ENCODE peak calls at places on chromosomes 5 and 9, in five cellular contexts. Y is adrenal gland, E is Karpas-422, R is hepatocyte, P is GM23338. H is an unnamed sample. For H3K36me3, the result is how much of the 10 kb centered on the place peaks cover.

GRCh38 chr5:163475416-163475815 is 15.0 kb downstream of the HMMR start:
- DNase-seq in R (no peak), P (no peak), Y (no peak), E (no peak), H (no peak)

GRCh38 chr9:95409650-95410426 is 92.3 kb upstream of the FANCC start:
- DNase-seq in Y (no peak), R (peak), E (no peak), P (no peak), H (no peak)

GRCh38 chr5:35058395-35058794 is 10.6 kb upstream of the AGXT2 start:
- DNase-seq in R (no peak), Y (no peak), E (no peak), P (no peak), H (no peak)

GRCh38 chr9:87276327-87276841 is 221.3 kb upstream of the DAPK1 start:
- DNase-seq in R (no peak), P (no peak), E (no peak), Y (no peak), H (no peak)

GRCh38 chr5:133396724-133397123 is 215.6 kb downstream of the FSTL4 start:
- DNase-seq in Y (no peak), R (no peak), P (no peak), E (no peak), H (no peak)

GRCh38 chr9:116271307-116271706 is 117.7 kb downstream of the PAPPA start:
- DNase-seq in E (no peak), P (no peak), R (no peak), Y (no peak), H (no peak)

GRCh38 chr9:89466451-89467277 is 31.2 kb downstream of the SEMA4D start:
- DNase-seq in E (no peak), Y (no peak), P (no peak), R (no peak), H (no peak)

GRCh38 chr9:129141066-129142041 is 30.1 kb downstream of the PTPA start:
- DNase-seq in E (peak), Y (peak), R (peak), P (no peak), H (peak)

GRCh38 chr9:113556877-113557593 is 93.5 kb downstream of the RGS3 start:
- DNase-seq in Y (no peak), P (no peak), R (no peak), E (no peak), H (no peak)

GRCh38 chr9:99056876-99057664 is 47.8 kb upstream of the TGFBR1 start:
- DNase-seq in P (no peak), R (no peak), E (peak), Y (no peak), H (peak)

GRCh38 chr9:4137755-4138154 is 162.1 kb downstream of the GLIS3 start:
- DNase-seq in Y (no peak), R (no peak), E (no peak), P (no peak), H (no peak)

GRCh38 chr9:87594218-87594617 is 96.6 kb downstream of the DAPK1 start:
- DNase-seq in R (no peak), E (no peak), P (no peak), Y (no peak), H (no peak)

GRCh38 chr9:4680750-4681149 is 1.4 kb downstream of the CDC37L1 start:
- DNase-seq in Y (no peak), P (no peak), R (no peak), E (no peak), H (no peak)

GRCh38 chr9:109574061-109574882 is 76.2 kb upstream of the PTPN3 start:
- DNase-seq in Y (peak), E (peak), R (peak), P (peak), H (no peak)

GRCh38 chr5:14153932-14154646 is 10.9 kb downstream of the TRIO start:
- DNase-seq in P (peak), Y (no peak), E (no peak), R (peak), H (peak)

GRCh38 chr9:130137870-130138653 is 34.1 kb upstream of the NCS1 start:
- DNase-seq in P (peak), Y (peak), R (peak), E (no peak), H (peak)

GRCh38 chr5:149358294-149358651 is 427 bp downstream of the PCYOX1L start:
- DNase-seq in R (peak), E (peak), P (peak), Y (peak), H (peak)

GRCh38 chr5:157361865-157362465 is 96.0 kb downstream of the CYFIP2 start:
- DNase-seq in Y (no peak), P (no peak), E (no peak), R (no peak), H (no peak)

GRCh38 chr9:121498487-121499176 is 1.0 kb downstream of the GGTA1 start:
- DNase-seq in E (no peak), R (peak), P (peak), Y (peak), H (peak)

GRCh38 chr5:110854200-110854599 is 115.4 kb downstream of the SLC25A46 start:
- DNase-seq in E (peak), P (no peak), Y (no peak), R (no peak), H (no peak)

GRCh38 chr9:106954562-106954961 is 91.6 kb downstream of the ZNF462 start:
- DNase-seq in E (no peak), Y (no peak), P (no peak), R (no peak), H (no peak)

GRCh38 chr9:38700695-38701094 is 19.2 kb downstream of the FAM240B start:
- DNase-seq in P (no peak), Y (peak), R (no peak), E (no peak), H (peak)

GRCh38 chr9:123063172-123063508 is 29.7 kb downstream of the GPR21 start:
- DNase-seq in E (no peak), Y (no peak), R (no peak), P (no peak), H (no peak)

GRCh38 chr5:79560774-79561524 is 47.0 kb upstream of the HOMER1 start:
- DNase-seq in E (no peak), Y (no peak), R (no peak), P (no peak), H (no peak)

GRCh38 chr9:131228096-131228495 is 48.2 kb downstream of the FAM78A start:
- DNase-seq in E (no peak), Y (no peak), P (no peak), R (no peak), H (no peak)
- H3K36me3 ChIP-seq in E (under half), Y (under half), P (under half), R (under half), H (under half)

DNA sequence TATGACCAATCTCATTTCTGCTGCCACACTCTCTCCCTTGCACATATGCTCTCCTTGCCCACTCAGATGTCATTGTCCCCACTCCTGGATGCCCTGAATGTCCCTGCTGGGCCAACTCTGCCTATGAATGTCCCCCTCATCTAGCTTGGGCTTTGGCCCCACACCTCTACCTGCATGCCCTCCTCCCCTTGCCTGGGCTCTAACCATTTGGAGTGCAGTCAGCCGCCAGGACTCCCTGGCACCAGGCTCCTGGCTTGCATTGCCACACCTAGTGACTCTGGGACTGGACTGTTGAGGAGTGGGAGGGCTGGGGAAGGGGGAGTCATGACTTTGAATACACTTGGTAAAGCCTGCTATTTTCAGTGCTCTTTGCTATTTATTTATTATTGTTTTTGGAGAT is 41.6 kb upstream of the POMT1 start:
- DNase-seq in E (no peak), P (no peak), Y (no peak), R (no peak), H (no peak)
- H3K36me3 ChIP-seq in E (half or more), P (half or more), Y (under half), R (under half), H (half or more)

GRCh38 chr5:33457124-33457523 is 16.4 kb downstream of the TARS1 start:
- DNase-seq in E (no peak), R (no peak), Y (no peak), P (no peak), H (no peak)
- H3K36me3 ChIP-seq in E (half or more), R (under half), Y (under half), P (half or more), H (half or more)

GRCh38 chr9:127945338-127945737 is 7.7 kb upstream of the DPM2 start:
- DNase-seq in P (no peak), Y (no peak), E (no peak), R (no peak), H (no peak)
- H3K36me3 ChIP-seq in P (under half), Y (under half), E (under half), R (under half), H (under half)

GRCh38 chr9:135949666-135950134 is 11.5 kb downstream of the UBAC1 start:
- DNase-seq in P (no peak), Y (no peak), R (no peak), E (no peak), H (no peak)
- H3K36me3 ChIP-seq in P (under half), Y (under half), R (under half), E (under half), H (under half)

GRCh38 chr5:150397749-150398431 is 14.8 kb downstream of the CD74 start:
- DNase-seq in R (no peak), E (peak), Y (no peak), P (no peak), H (no peak)
- H3K36me3 ChIP-seq in R (under half), E (under half), Y (under half), P (under half), H (half or more)

GRCh38 chr5:157126-157715 is 34.1 kb upstream of the LRRC14B start:
- DNase-seq in E (no peak), R (no peak), Y (no peak), P (no peak), H (no peak)

GRCh38 chr5:156411-157072 is 34.8 kb upstream of the LRRC14B start:
- DNase-seq in R (no peak), E (no peak), Y (no peak), P (no peak), H (no peak)

GRCh38 chr5:159448-160172 is 31.7 kb upstream of the LRRC14B start:
- DNase-seq in R (no peak), P (no peak), Y (no peak), E (no peak), H (peak)

GRCh38 chr5:158807-159447 is 32.4 kb upstream of the LRRC14B start:
- DNase-seq in E (no peak), Y (no peak), P (no peak), R (no peak), H (no peak)

DNA sequence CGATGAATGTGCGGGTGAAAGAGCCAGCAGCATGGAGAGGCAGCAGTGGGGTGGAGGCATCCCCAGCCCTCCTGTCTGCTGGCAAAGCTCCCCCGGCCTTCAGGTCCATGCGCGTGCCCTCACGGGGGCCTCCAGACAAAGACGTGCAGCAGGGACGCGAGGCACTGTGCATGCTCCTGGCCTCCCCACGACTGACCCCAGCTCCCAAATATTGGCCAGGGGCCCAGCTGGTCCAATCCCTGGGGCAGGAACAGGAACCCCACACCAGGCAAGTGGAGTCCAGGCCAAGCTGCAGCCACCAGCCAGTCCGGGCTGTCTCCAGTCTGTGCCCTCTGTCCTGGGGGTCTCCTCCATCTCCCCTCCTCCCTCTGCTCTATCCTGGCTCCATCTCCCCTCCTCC is 33.5 kb upstream of the LRRC14B start:
- DNase-seq in Y (no peak), E (no peak), P (no peak), R (no peak), H (no peak)
- H3K36me3 ChIP-seq in Y (under half), E (under half), P (under half), R (under half), H (under half)